ENCODE peak calls at places on chromosomes 2 and 18, in six cellular contexts. A, W, O, J, S and C are unnamed samples.

GRCh38 chr2:152847067-152847466 is 128.6 kb downstream of the ARL6IP6 start:
- DNase-seq in A (peak), W (peak), O (peak), J (no peak), S (no peak), C (no peak)

GRCh38 chr18:10727477-10727876 is 201.7 kb downstream of the NAPG start:
- DNase-seq in A (peak), W (no peak), O (peak), J (no peak), S (no peak), C (no peak)

GRCh38 chr18:48227206-48227605 is 182.0 kb downstream of the ZBTB7C start:
- DNase-seq in A (no peak), W (no peak), O (no peak), J (no peak), S (no peak), C (no peak)

GRCh38 chr2:25000503-25001328 is 29.0 kb upstream of the DNAJC27 start:
- DNase-seq in A (peak), W (no peak), O (peak), J (peak), S (no peak), C (peak)

GRCh38 chr18:63505566-63506335 is 29.0 kb downstream of the SERPINB5 start:
- DNase-seq in A (peak), W (peak), O (peak), J (no peak), S (peak), C (peak)

GRCh38 chr18:8423051-8423558 is 186.1 kb upstream of the RAB12 start:
- DNase-seq in A (peak), W (peak), O (peak), J (peak), S (no peak), C (peak)

GRCh38 chr2:16015210-16015902 is 75.0 kb downstream of the MYCN start:
- DNase-seq in A (no peak), W (no peak), O (no peak), J (no peak), S (no peak), C (no peak)

GRCh38 chr2:238448031-238448955 is 21.6 kb downstream of the ASB1 start:
- DNase-seq in A (no peak), W (no peak), O (no peak), J (no peak), S (no peak), C (no peak)

GRCh38 chr2:202051499-202052161 is 18.0 kb downstream of the FZD7 start:
- DNase-seq in A (no peak), W (peak), O (peak), J (no peak), S (peak), C (peak)

GRCh38 chr2:54569745-54570296 is 113.7 kb downstream of the SPTBN1 start:
- DNase-seq in A (no peak), W (no peak), O (no peak), J (no peak), S (peak), C (no peak)

GRCh38 chr2:61167587-61167986 is 5.6 kb downstream of the C2orf74 start:
- DNase-seq in A (no peak), W (no peak), O (no peak), J (no peak), S (no peak), C (no peak)

GRCh38 chr2:85695691-85696668 is 1.8 kb downstream of the GNLY start:
- DNase-seq in A (no peak), W (peak), O (no peak), J (no peak), S (no peak), C (no peak)

GRCh38 chr2:49616800-49617199 is 462.5 kb upstream of the FSHR start:
- DNase-seq in A (peak), W (peak), O (no peak), J (no peak), S (peak), C (peak)

GRCh38 chr2:189134485-189134884 is 45.1 kb downstream of the COL5A2 start:
- DNase-seq in A (no peak), W (no peak), O (no peak), J (no peak), S (no peak), C (no peak)

GRCh38 chr2:73582364-73582763 is 59.9 kb downstream of the NAT8 start:
- DNase-seq in A (no peak), W (no peak), O (no peak), J (no peak), S (no peak), C (no peak)

GRCh38 chr2:229752970-229753729 is 38.8 kb upstream of the DNER start:
- DNase-seq in A (no peak), W (no peak), O (no peak), J (no peak), S (no peak), C (no peak)

GRCh38 chr2:3464401-3465005 is 54.8 kb downstream of the ADI1 start:
- DNase-seq in A (no peak), W (no peak), O (no peak), J (no peak), S (no peak), C (no peak)

GRCh38 chr2:158773121-158773520 is 22.0 kb upstream of the DAPL1 start:
- DNase-seq in A (peak), W (no peak), O (peak), J (no peak), S (no peak), C (no peak)

GRCh38 chr2:10935953-10936942 is 24.5 kb downstream of the KCNF1 start:
- DNase-seq in A (peak), W (peak), O (peak), J (peak), S (no peak), C (peak)

GRCh38 chr2:64972856-64973255 is 16.3 kb upstream of the SLC1A4 start:
- DNase-seq in A (peak), W (no peak), O (no peak), J (no peak), S (no peak), C (peak)

GRCh38 chr2:20194097-20194989 is 30.6 kb downstream of the SDC1 start:
- DNase-seq in A (no peak), W (no peak), O (no peak), J (no peak), S (no peak), C (no peak)

GRCh38 chr2:202072226-202072625 is 829 bp upstream of the KIAA2012 start:
- DNase-seq in A (no peak), W (peak), O (no peak), J (no peak), S (peak), C (peak)

GRCh38 chr2:36069083-36069482 is 286.5 kb upstream of the CRIM1 start:
- DNase-seq in A (no peak), W (no peak), O (no peak), J (no peak), S (no peak), C (no peak)

GRCh38 chr2:196955036-196955435 is 28.5 kb upstream of the PGAP1 start:
- DNase-seq in A (no peak), W (no peak), O (no peak), J (no peak), S (no peak), C (no peak)

GRCh38 chr2:233692648-233693047 is at the start of gene UGT1A6:
- DNase-seq in A (no peak), W (no peak), O (no peak), J (no peak), S (no peak), C (no peak)

GRCh38 chr2:46068604-46069003 is 228.6 kb upstream of the EPAS1 start:
- DNase-seq in A (no peak), W (no peak), O (peak), J (no peak), S (no peak), C (peak)

GRCh38 chr2:46298522-46299351 is 1.5 kb downstream of the EPAS1 start:
- DNase-seq in A (peak), W (peak), O (peak), J (no peak), S (peak), C (peak)

GRCh38 chr18:59084286-59084779 is 55.4 kb upstream of the SEC11C start:
- DNase-seq in A (peak), W (peak), O (peak), J (peak), S (peak), C (peak)

GRCh38 chr2:137826373-137827372 is 137.6 kb upstream of the HNMT start:
- DNase-seq in A (no peak), W (no peak), O (no peak), J (no peak), S (no peak), C (no peak)

GRCh38 chr2:72146357-72147302 is 1.0 kb downstream of the CYP26B1 start:
- DNase-seq in A (no peak), W (no peak), O (no peak), J (no peak), S (peak), C (no peak)

GRCh38 chr18:67504739-67505138 is 11.8 kb downstream of the DSEL start:
- DNase-seq in A (no peak), W (no peak), O (no peak), J (no peak), S (peak), C (no peak)

GRCh38 chr2:103448416-103448815 is 686.6 kb downstream of the TMEM182 start:
- DNase-seq in A (no peak), W (no peak), O (no peak), J (no peak), S (no peak), C (no peak)

GRCh38 chr2:46684661-46685060 is 205.3 kb downstream of the TMEM247 start:
- DNase-seq in A (no peak), W (no peak), O (no peak), J (no peak), S (no peak), C (no peak)

GRCh38 chr2:191626497-191627151 is 51.3 kb upstream of the NABP1 start:
- DNase-seq in A (peak), W (no peak), O (peak), J (no peak), S (no peak), C (peak)

GRCh38 chr2:174888646-174889271 is 116.4 kb downstream of the CHN1 start:
- DNase-seq in A (no peak), W (peak), O (no peak), J (no peak), S (no peak), C (no peak)

GRCh38 chr2:128260239-128261138 is 58.2 kb downstream of the HS6ST1 start:
- DNase-seq in A (peak), W (peak), O (peak), J (no peak), S (peak), C (peak)

GRCh38 chr18:7945882-7946281 is 378.8 kb downstream of the PTPRM start:
- DNase-seq in A (peak), W (no peak), O (peak), J (peak), S (no peak), C (peak)

GRCh38 chr2:190537765-190538164 is 3.2 kb upstream of the NEMP2 start:
- DNase-seq in A (no peak), W (peak), O (no peak), J (no peak), S (no peak), C (no peak)

GRCh38 chr2:190533968-190534309 is 583 bp downstream of the NEMP2 start:
- DNase-seq in A (no peak), W (no peak), O (peak), J (no peak), S (no peak), C (no peak)

GRCh38 chr2:190535119-190535439 is 557 bp upstream of the NEMP2 start:
- DNase-seq in A (no peak), W (no peak), O (no peak), J (no peak), S (no peak), C (no peak)

GRCh38 chr2:190534310-190535118 is at the start of gene NEMP2:
- DNase-seq in A (peak), W (peak), O (peak), J (no peak), S (peak), C (peak)

GRCh38 chr2:190535586-190535985 is 1.1 kb upstream of the NEMP2 start:
- DNase-seq in A (no peak), W (no peak), O (no peak), J (no peak), S (no peak), C (no peak)
- H3K4me3 ChIP-seq in A (peak), W (no peak), O (peak), J (peak), S (peak), C (peak)

DNA sequence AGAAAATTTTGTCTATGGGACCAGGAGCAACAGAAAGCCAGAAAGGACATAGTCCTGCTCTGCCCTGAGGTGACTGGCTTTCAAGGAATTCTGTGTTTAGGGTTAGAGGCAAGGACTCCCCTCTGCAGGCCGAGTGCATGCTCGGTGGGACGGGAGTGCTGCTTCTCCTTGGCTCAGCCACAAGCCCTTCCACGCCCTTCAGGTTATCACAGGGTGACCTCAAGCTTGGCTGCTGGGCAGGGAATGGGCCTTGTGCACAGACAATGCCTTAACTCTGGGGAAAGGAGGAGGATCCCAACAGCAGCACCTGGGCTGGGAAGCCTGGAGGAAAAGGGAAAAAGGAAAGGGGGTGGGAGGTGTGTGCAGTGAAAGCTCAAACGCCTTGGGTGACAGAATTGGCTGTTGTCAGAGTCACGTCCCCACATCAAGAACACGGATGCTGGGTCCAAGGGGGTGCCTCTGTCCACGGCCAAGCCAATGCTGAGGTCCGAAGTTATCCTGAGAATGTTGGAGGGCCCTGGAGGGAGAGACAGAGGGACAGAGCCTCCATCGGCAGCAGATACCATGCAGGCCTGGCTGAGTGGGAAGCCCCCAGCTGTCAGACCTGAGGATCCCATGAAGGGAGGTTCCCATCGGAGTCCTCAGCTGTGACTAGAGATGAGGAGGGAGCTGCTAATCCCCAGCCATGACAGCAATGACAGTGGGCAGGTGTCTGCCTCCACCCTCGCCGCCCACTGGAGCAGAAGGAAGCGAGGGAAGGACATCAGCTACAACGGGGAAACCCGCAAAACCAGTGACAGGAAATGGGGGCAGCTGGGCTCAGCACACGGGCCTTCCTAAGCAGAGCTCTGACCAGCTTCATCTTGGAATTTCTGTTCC is 32.5 kb downstream of the FAM178B start:
- DNase-seq in A (no peak), W (no peak), O (no peak), J (no peak), S (no peak), C (no peak)
- H3K4me3 ChIP-seq in A (no peak), W (no peak), O (peak), J (no peak), S (no peak), C (no peak)

GRCh38 chr2:169360984-169361705 is 1.2 kb downstream of the LRP2 start:
- DNase-seq in A (no peak), W (peak), O (no peak), J (no peak), S (peak), C (peak)
- H3K4me3 ChIP-seq in A (no peak), W (no peak), O (peak), J (peak), S (peak), C (peak)

DNA sequence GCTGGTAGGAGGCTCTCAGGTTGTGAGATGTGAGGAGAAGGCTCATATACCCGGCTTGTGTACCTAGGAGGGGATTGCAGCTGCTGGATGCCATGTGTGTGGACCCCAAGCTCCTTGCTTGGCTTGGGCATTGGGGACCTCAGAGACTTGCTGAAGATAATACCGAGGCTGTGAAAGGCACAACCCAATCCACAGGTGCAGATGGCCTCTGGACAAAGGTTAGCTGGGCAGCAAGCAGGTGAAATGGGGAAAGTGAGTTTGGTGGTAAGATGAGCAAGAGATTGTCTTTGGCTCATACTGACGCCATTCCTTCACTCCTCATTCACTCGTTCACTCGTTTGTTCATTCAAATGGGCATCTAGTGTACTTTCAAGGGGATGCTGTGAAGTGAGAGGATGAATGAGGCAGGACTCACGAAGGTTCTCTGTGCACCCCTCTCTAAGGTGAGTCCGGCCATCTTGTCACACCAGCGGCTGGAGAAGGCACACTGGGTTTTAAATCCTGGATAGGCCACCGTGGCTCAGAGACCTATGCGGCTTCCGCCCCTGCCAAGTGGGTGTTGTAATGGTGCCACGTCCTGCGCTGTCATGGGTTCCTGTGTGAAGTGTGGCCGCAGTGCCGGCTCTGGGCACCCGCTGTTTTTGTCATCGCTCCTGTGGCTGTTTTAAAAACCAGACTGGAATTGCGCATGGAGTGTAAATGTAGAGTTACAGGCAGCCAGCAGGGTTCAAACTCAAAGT is 13.7 kb downstream of the FBLN7 start:
- DNase-seq in A (no peak), W (no peak), O (no peak), J (no peak), S (no peak), C (no peak)
- H3K4me3 ChIP-seq in A (no peak), W (no peak), O (no peak), J (no peak), S (no peak), C (no peak)

GRCh38 chr2:142130111-142131015 is 453 bp downstream of the LRP1B start:
- DNase-seq in A (peak), W (peak), O (peak), J (no peak), S (peak), C (peak)
- H3K4me3 ChIP-seq in A (peak), W (peak), O (peak), J (peak), S (peak), C (peak)

GRCh38 chr2:120894936-120895335 is 159.3 kb downstream of the GLI2 start:
- DNase-seq in A (no peak), W (no peak), O (no peak), J (no peak), S (no peak), C (no peak)

GRCh38 chr2:120893874-120894584 is 158.4 kb downstream of the GLI2 start:
- DNase-seq in A (no peak), W (peak), O (no peak), J (no peak), S (peak), C (no peak)

GRCh38 chr2:120890566-120891360 is 155.1 kb downstream of the GLI2 start:
- DNase-seq in A (no peak), W (no peak), O (no peak), J (no peak), S (no peak), C (no peak)

GRCh38 chr2:120892271-120892966 is 156.8 kb downstream of the GLI2 start:
- DNase-seq in A (no peak), W (no peak), O (no peak), J (no peak), S (no peak), C (no peak)

GRCh38 chr2:120892967-120893667 is 157.4 kb downstream of the GLI2 start:
- DNase-seq in A (peak), W (no peak), O (peak), J (peak), S (peak), C (peak)
- H3K4me3 ChIP-seq in A (no peak), W (no peak), O (no peak), J (peak), S (peak), C (no peak)

GRCh38 chr2:69847068-69847828 is 17.8 kb downstream of the GMCL1 start:
- DNase-seq in A (no peak), W (peak), O (no peak), J (no peak), S (no peak), C (no peak)
- H3K4me3 ChIP-seq in A (no peak), W (no peak), O (no peak), J (no peak), S (no peak), C (no peak)